ENCODE peak calls at places on chromosomes 12 and 14, in six cellular contexts. Q is G401; G is cardiac fibroblast; A is stimulated activated CD8-positive, alpha-beta memory T cell treated with anti-CD3 and anti-CD28 coated beads, Interleukin-2, amount 100 ng/mL, for 1 hour; K is IMR-90; U is CD4-positive, alpha-beta T cell. S is an unnamed sample.

GRCh38 chr12:49582201-49582600 is 14.3 kb upstream of the MCRS1 start:
- DNase-seq in Q (no peak), G (no peak), A (no peak), K (no peak), U (no peak), S (no peak)

GRCh38 chr12:49187184-49187583 is 1.7 kb downstream of the TUBA1A start:
- DNase-seq in Q (peak; percentile 96), G (peak; percentile 63), A (no peak), K (peak; percentile 61), U (no peak), S (peak; percentile 74)

GRCh38 chr14:72745546-72745945 is 148.4 kb downstream of the DPF3 start:
- DNase-seq in Q (no peak), G (peak; percentile 62), A (no peak), K (peak; percentile 89), U (no peak), S (peak; percentile 95)

GRCh38 chr12:89151536-89151935 is 200.8 kb downstream of the DUSP6 start:
- DNase-seq in Q (no peak), G (no peak), A (no peak), K (no peak), U (no peak), S (no peak)

GRCh38 chr14:79043194-79043889 is 873.2 kb downstream of the NRXN3 start:
- DNase-seq in Q (no peak), G (no peak), A (no peak), K (no peak), U (no peak), S (no peak)

GRCh38 chr12:38883629-38884134 is 21.7 kb downstream of the CPNE8 start:
- DNase-seq in Q (no peak), G (no peak), A (no peak), K (no peak), U (no peak), S (no peak)

GRCh38 chr12:128008341-128008740 is 258.6 kb upstream of the TMEM132C start:
- DNase-seq in Q (no peak), G (no peak), A (no peak), K (no peak), U (no peak), S (peak; percentile 71)

GRCh38 chr14:66495214-66496098 is 9.3 kb downstream of the CCDC196 start:
- DNase-seq in Q (peak; percentile 90), G (peak; percentile 84), A (no peak), K (peak; percentile 71), U (peak; percentile 7), S (peak; percentile 53)

GRCh38 chr12:132359971-132360370 is 30.6 kb upstream of the GALNT9 start:
- DNase-seq in Q (no peak), G (no peak), A (no peak), K (no peak), U (no peak), S (no peak)

GRCh38 chr14:77482422-77482821 is 16.2 kb downstream of the ISM2 start:
- DNase-seq in Q (no peak), G (no peak), A (no peak), K (no peak), U (no peak), S (no peak)

GRCh38 chr14:104389326-104390220 is 190.0 kb upstream of the C14orf180 start:
- DNase-seq in Q (no peak), G (no peak), A (no peak), K (no peak), U (no peak), S (no peak)

GRCh38 chr12:11718768-11719253 is 69.3 kb downstream of the ETV6 start:
- DNase-seq in Q (no peak), G (peak; percentile 59), A (no peak), K (peak; percentile 90), U (no peak), S (peak; percentile 66)

GRCh38 chr14:104879983-104880565 is 15.0 kb downstream of the CEP170B start:
- DNase-seq in Q (no peak), G (no peak), A (no peak), K (no peak), U (no peak), S (no peak)

GRCh38 chr12:27652174-27652763 is 44.0 kb upstream of the REP15 start:
- DNase-seq in Q (peak; percentile 71), G (peak; percentile 90), A (no peak), K (peak; percentile 84), U (peak; percentile 16), S (peak; percentile 82)

GRCh38 chr14:97395068-97395467 is 597.9 kb downstream of the VRK1 start:
- DNase-seq in Q (no peak), G (no peak), A (no peak), K (no peak), U (no peak), S (no peak)

GRCh38 chr12:128956755-128957154 is 103.5 kb downstream of the GLT1D1 start:
- DNase-seq in Q (no peak), G (no peak), A (no peak), K (no peak), U (no peak), S (no peak)

GRCh38 chr14:95227279-95227860 is 70.0 kb upstream of the DICER1 start:
- DNase-seq in Q (no peak), G (peak; percentile 25), A (no peak), K (peak; percentile 12), U (no peak), S (no peak)

GRCh38 chr14:54637829-54638446 is 71.0 kb downstream of the SAMD4A start:
- DNase-seq in Q (no peak), G (peak; percentile 63), A (no peak), K (peak; percentile 92), U (no peak), S (peak; percentile 90)

GRCh38 chr14:80845877-80846276 is 95.7 kb downstream of the CEP128 start:
- DNase-seq in Q (no peak), G (no peak), A (no peak), K (no peak), U (no peak), S (no peak)

GRCh38 chr12:113909776-113910420 is 56.2 kb downstream of the RBM19 start:
- DNase-seq in Q (no peak), G (no peak), A (no peak), K (no peak), U (no peak), S (no peak)

GRCh38 chr12:75975692-75976091 is 55.9 kb downstream of the PHLDA1 start:
- DNase-seq in Q (no peak), G (no peak), A (no peak), K (no peak), U (no peak), S (no peak)

GRCh38 chr12:106581543-106582263 is 1.1 kb upstream of the RFX4 start:
- DNase-seq in Q (no peak), G (peak; percentile 37), A (no peak), K (no peak), U (no peak), S (no peak)

GRCh38 chr14:96055065-96055752 is 16.0 kb downstream of the C14orf132 start:
- DNase-seq in Q (no peak), G (no peak), A (no peak), K (peak; percentile 35), U (no peak), S (peak; percentile 58)

GRCh38 chr12:120439646-120440247 is 1.8 kb downstream of the COX6A1 start:
- DNase-seq in Q (peak; percentile 52), G (peak; percentile 65), A (peak; percentile 63), K (peak; percentile 54), U (peak; percentile 68), S (peak; percentile 59)

GRCh38 chr14:64410084-64410774 is 22.1 kb downstream of the MTHFD1 start:
- DNase-seq in Q (no peak), G (peak; percentile 45), A (no peak), K (peak; percentile 35), U (no peak), S (peak; percentile 43)

GRCh38 chr14:56694609-56695008 is 115.0 kb downstream of the TMEM260 start:
- DNase-seq in Q (no peak), G (no peak), A (no peak), K (no peak), U (no peak), S (no peak)

GRCh38 chr12:14260011-14260993 is 105.2 kb upstream of the ATF7IP start:
- DNase-seq in Q (peak; percentile 90), G (peak; percentile 97), A (no peak), K (peak; percentile 93), U (no peak), S (peak; percentile 93)

GRCh38 chr12:131583085-131583712 is 127.7 kb upstream of the SFSWAP start:
- DNase-seq in Q (no peak), G (no peak), A (no peak), K (no peak), U (no peak), S (no peak)

GRCh38 chr14:52272375-52272774 is 4.9 kb downstream of the PTGDR start:
- DNase-seq in Q (no peak), G (peak; percentile 57), A (no peak), K (peak; percentile 40), U (no peak), S (peak; percentile 59)

GRCh38 chr14:23095196-23096108 is at the start of gene C14orf119:
- DNase-seq in Q (peak; percentile 99), G (peak; percentile 100), A (peak; percentile 98), K (peak; percentile 99), U (peak; percentile 100), S (peak; percentile 100)

GRCh38 chr12:68425998-68426397 is 93.8 kb upstream of the MDM1 start:
- DNase-seq in Q (no peak), G (peak; percentile 78), A (no peak), K (peak; percentile 92), U (no peak), S (peak; percentile 61)